ENCODE peak calls at places on chromosomes 16 and 17, in seven cellular contexts. One of them, this sample, is unnamed.

GRCh38 chr17:41799366-41799765 is 12.4 kb downstream of the P3H4 start:
- DNase-seq in HCT116: no peak
- DNase-seq in H1: no peak
- DNase-seq in GM12878: no peak
- DNase-seq in HepG2: no peak
- DNase-seq in K562: no peak
- DNase-seq in WTC11: no peak
- DNase-seq in this sample: no peak

GRCh38 chr16:11094075-11094593 is 149.8 kb downstream of the CLEC16A start:
- DNase-seq in HepG2: no peak
- DNase-seq in GM12878: peak; percentile 53
- DNase-seq in WTC11: no peak
- DNase-seq in K562: peak; percentile 80
- DNase-seq in H1: no peak
- DNase-seq in HCT116: peak; percentile 77
- DNase-seq in this sample: no peak

GRCh38 chr17:1839516-1839915 is 9.7 kb downstream of the RPA1 start:
- DNase-seq in K562: no peak
- DNase-seq in WTC11: no peak
- DNase-seq in H1: no peak
- DNase-seq in HCT116: no peak
- DNase-seq in HepG2: no peak
- DNase-seq in GM12878: no peak
- DNase-seq in this sample: no peak

GRCh38 chr16:89119161-89119621 is 25.5 kb downstream of the ACSF3 start:
- DNase-seq in HCT116: no peak
- DNase-seq in K562: no peak
- DNase-seq in GM12878: no peak
- DNase-seq in H1: no peak
- DNase-seq in WTC11: peak; percentile 6
- DNase-seq in HepG2: no peak
- DNase-seq in this sample: no peak

GRCh38 chr16:10598157-10598556 is 17.8 kb upstream of the EMP2 start:
- DNase-seq in H1: no peak
- DNase-seq in GM12878: no peak
- DNase-seq in HepG2: no peak
- DNase-seq in WTC11: no peak
- DNase-seq in HCT116: no peak
- DNase-seq in K562: no peak
- DNase-seq in this sample: no peak

GRCh38 chr17:51144266-51145022 is 8.9 kb upstream of the NME1 start:
- DNase-seq in HCT116: no peak
- DNase-seq in H1: no peak
- DNase-seq in WTC11: no peak
- DNase-seq in K562: no peak
- DNase-seq in GM12878: no peak
- DNase-seq in HepG2: no peak
- DNase-seq in this sample: no peak

GRCh38 chr16:85460983-85461813 is 151.9 kb upstream of the GSE1 start:
- DNase-seq in HepG2: peak; percentile 39
- DNase-seq in K562: peak; percentile 76
- DNase-seq in GM12878: no peak
- DNase-seq in HCT116: no peak
- DNase-seq in H1: no peak
- DNase-seq in WTC11: no peak
- DNase-seq in this sample: no peak

GRCh38 chr17:50488880-50489279 is 10.2 kb downstream of the RSAD1 start:
- DNase-seq in HCT116: no peak
- DNase-seq in GM12878: no peak
- DNase-seq in K562: no peak
- DNase-seq in WTC11: no peak
- DNase-seq in H1: no peak
- DNase-seq in HepG2: no peak
- DNase-seq in this sample: no peak

GRCh38 chr17:63698381-63698885 is 1.5 kb downstream of the LIMD2 start:
- DNase-seq in HepG2: no peak
- DNase-seq in H1: peak; percentile 57
- DNase-seq in GM12878: no peak
- DNase-seq in WTC11: no peak
- DNase-seq in HCT116: no peak
- DNase-seq in K562: no peak
- DNase-seq in this sample: no peak

GRCh38 chr16:4948903-4949766 is 9.0 kb upstream of the SEC14L5 start:
- DNase-seq in WTC11: no peak
- DNase-seq in K562: no peak
- DNase-seq in H1: no peak
- DNase-seq in GM12878: no peak
- DNase-seq in HepG2: no peak
- DNase-seq in HCT116: no peak
- DNase-seq in this sample: no peak

GRCh38 chr17:14299261-14300093 is 1.4 kb upstream of the HS3ST3B1 start:
- DNase-seq in HepG2: peak; percentile 65
- DNase-seq in H1: peak; percentile 79
- DNase-seq in WTC11: peak; percentile 68
- DNase-seq in HCT116: no peak
- DNase-seq in K562: peak; percentile 24
- DNase-seq in GM12878: no peak
- DNase-seq in this sample: peak; percentile 26

GRCh38 chr17:65455972-65456343 is 105.5 kb downstream of the AXIN2 start:
- DNase-seq in HepG2: peak; percentile 45
- DNase-seq in HCT116: no peak
- DNase-seq in H1: peak; percentile 48
- DNase-seq in WTC11: peak; percentile 30
- DNase-seq in GM12878: no peak
- DNase-seq in K562: no peak
- DNase-seq in this sample: no peak

GRCh38 chr17:2171725-2172446 is 117.0 kb downstream of the HIC1 start:
- DNase-seq in HCT116: no peak
- DNase-seq in H1: no peak
- DNase-seq in WTC11: no peak
- DNase-seq in K562: no peak
- DNase-seq in HepG2: peak; percentile 82
- DNase-seq in GM12878: no peak
- DNase-seq in this sample: no peak

GRCh38 chr16:2838928-2839327 is 8.8 kb downstream of the ZG16B start:
- DNase-seq in H1: peak; percentile 82
- DNase-seq in GM12878: no peak
- DNase-seq in HCT116: no peak
- DNase-seq in WTC11: peak; percentile 86
- DNase-seq in K562: peak; percentile 76
- DNase-seq in HepG2: peak; percentile 72
- DNase-seq in this sample: peak; percentile 75

GRCh38 chr16:4212934-4213296 is 29.0 kb downstream of the SRL start:
- DNase-seq in K562: no peak
- DNase-seq in HCT116: peak; percentile 13
- DNase-seq in GM12878: no peak
- DNase-seq in HepG2: peak; percentile 72
- DNase-seq in H1: no peak
- DNase-seq in WTC11: no peak
- DNase-seq in this sample: no peak

GRCh38 chr16:48955791-48956190 is 325.8 kb downstream of the CBLN1 start:
- DNase-seq in K562: no peak
- DNase-seq in HCT116: no peak
- DNase-seq in GM12878: no peak
- DNase-seq in HepG2: no peak
- DNase-seq in WTC11: no peak
- DNase-seq in H1: no peak
- DNase-seq in this sample: no peak

GRCh38 chr16:22623351-22623781 is 112.7 kb downstream of the NPIPB5 start:
- DNase-seq in HepG2: no peak
- DNase-seq in GM12878: no peak
- DNase-seq in H1: peak; percentile 29
- DNase-seq in WTC11: no peak
- DNase-seq in K562: no peak
- DNase-seq in HCT116: no peak
- DNase-seq in this sample: no peak

GRCh38 chr17:79029327-79030009 is 5.5 kb downstream of the C1QTNF1 start:
- DNase-seq in WTC11: no peak
- DNase-seq in GM12878: no peak
- DNase-seq in HepG2: no peak
- DNase-seq in K562: no peak
- DNase-seq in HCT116: no peak
- DNase-seq in H1: no peak
- DNase-seq in this sample: no peak

GRCh38 chr17:6471531-6472465 is 27.5 kb downstream of the PIMREG start:
- DNase-seq in K562: peak; percentile 32
- DNase-seq in H1: no peak
- DNase-seq in HCT116: no peak
- DNase-seq in HepG2: no peak
- DNase-seq in GM12878: no peak
- DNase-seq in WTC11: no peak
- DNase-seq in this sample: no peak

GRCh38 chr17:57288034-57288752 is 31.9 kb downstream of the MSI2 start:
- DNase-seq in K562: no peak
- DNase-seq in GM12878: no peak
- DNase-seq in H1: no peak
- DNase-seq in WTC11: no peak
- DNase-seq in HCT116: no peak
- DNase-seq in HepG2: no peak
- DNase-seq in this sample: no peak

GRCh38 chr17:44102845-44103622 is 20.4 kb downstream of the HDAC5 start:
- DNase-seq in HepG2: no peak
- DNase-seq in K562: no peak
- DNase-seq in GM12878: no peak
- DNase-seq in HCT116: no peak
- DNase-seq in WTC11: no peak
- DNase-seq in H1: no peak
- DNase-seq in this sample: no peak

GRCh38 chr16:84159006-84159405 is 13.9 kb downstream of the DNAAF1 start:
- DNase-seq in GM12878: no peak
- DNase-seq in K562: no peak
- DNase-seq in HepG2: no peak
- DNase-seq in HCT116: no peak
- DNase-seq in WTC11: no peak
- DNase-seq in H1: no peak
- DNase-seq in this sample: no peak

GRCh38 chr17:81399481-81400153 is 4.4 kb downstream of the BAHCC1 start:
- DNase-seq in K562: peak; percentile 70
- DNase-seq in H1: no peak
- DNase-seq in GM12878: no peak
- DNase-seq in HepG2: no peak
- DNase-seq in WTC11: peak; percentile 33
- DNase-seq in HCT116: no peak
- DNase-seq in this sample: no peak

GRCh38 chr17:57271821-57272220 is 15.5 kb downstream of the MSI2 start:
- DNase-seq in K562: no peak
- DNase-seq in HepG2: no peak
- DNase-seq in HCT116: no peak
- DNase-seq in GM12878: no peak
- DNase-seq in H1: no peak
- DNase-seq in WTC11: no peak
- DNase-seq in this sample: no peak

GRCh38 chr16:48081656-48082055 is 74.1 kb downstream of the ABCC12 start:
- DNase-seq in GM12878: no peak
- DNase-seq in HCT116: no peak
- DNase-seq in WTC11: no peak
- DNase-seq in HepG2: no peak
- DNase-seq in K562: no peak
- DNase-seq in H1: no peak
- DNase-seq in this sample: no peak

GRCh38 chr16:47779201-47780016 is 318.3 kb downstream of the PHKB start:
- DNase-seq in K562: peak; percentile 10
- DNase-seq in WTC11: no peak
- DNase-seq in HepG2: no peak
- DNase-seq in GM12878: peak; percentile 5
- DNase-seq in HCT116: no peak
- DNase-seq in H1: peak; percentile 44
- DNase-seq in this sample: no peak

GRCh38 chr17:45688353-45688752 is 95.8 kb upstream of the CRHR1 start:
- DNase-seq in K562: no peak
- DNase-seq in H1: no peak
- DNase-seq in GM12878: no peak
- DNase-seq in WTC11: no peak
- DNase-seq in HepG2: no peak
- DNase-seq in HCT116: no peak
- DNase-seq in this sample: no peak

GRCh38 chr17:67628580-67629013 is 89.1 kb upstream of the NOL11 start:
- DNase-seq in K562: no peak
- DNase-seq in WTC11: peak; percentile 56
- DNase-seq in HepG2: peak; percentile 70
- DNase-seq in H1: peak; percentile 62
- DNase-seq in HCT116: no peak
- DNase-seq in GM12878: no peak
- DNase-seq in this sample: no peak

GRCh38 chr16:29985271-29985811 is 10.1 kb downstream of the HIRIP3 start:
- DNase-seq in WTC11: no peak
- DNase-seq in HCT116: no peak
- DNase-seq in K562: no peak
- DNase-seq in GM12878: no peak
- DNase-seq in HepG2: no peak
- DNase-seq in H1: no peak
- DNase-seq in this sample: no peak

DNA sequence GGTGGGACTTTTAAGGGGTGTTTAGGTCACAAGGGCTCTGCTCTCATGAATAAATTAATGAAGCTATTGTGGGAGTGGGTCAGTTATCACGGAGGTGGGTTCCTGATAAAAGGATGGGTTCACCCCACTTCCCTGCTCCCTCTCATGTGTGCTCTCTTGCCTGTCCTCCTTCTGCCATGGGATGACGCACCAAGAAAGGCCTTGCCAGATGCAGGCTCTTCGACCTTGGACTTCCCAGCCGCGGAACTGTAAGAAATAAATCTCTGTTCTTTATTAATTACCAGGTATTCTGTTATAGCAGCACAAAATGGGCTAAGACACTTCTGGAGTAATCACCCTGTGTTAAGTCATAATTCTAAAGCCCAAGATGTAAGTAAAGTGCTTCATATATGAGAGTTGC is 141.5 kb downstream of the ASIC2 start:
- DNase-seq in K562: no peak
- DNase-seq in H1: no peak
- DNase-seq in WTC11: no peak
- DNase-seq in GM12878: no peak
- DNase-seq in HepG2: no peak
- DNase-seq in HCT116: no peak
- DNase-seq in this sample: no peak
- TF ChIP-seq SP1 in K562: no peak
- TF ChIP-seq SP1 in H1: no peak
- TF ChIP-seq SP1 in WTC11: no peak
- TF ChIP-seq SP1 in GM12878: no peak
- TF ChIP-seq SP1 in HepG2: no peak
- TF ChIP-seq SP1 in HCT116: no peak
- TF ChIP-seq SP1 in this sample: no peak

GRCh38 chr16:75555213-75555706 is 792 bp downstream of the TMEM231 start:
- DNase-seq in K562: peak; percentile 89
- DNase-seq in HCT116: peak; percentile 86
- DNase-seq in H1: peak; percentile 89
- DNase-seq in WTC11: peak; percentile 92
- DNase-seq in GM12878: no peak
- DNase-seq in HepG2: peak; percentile 89
- DNase-seq in this sample: peak; percentile 87
- TF ChIP-seq SP1 in K562: no peak
- TF ChIP-seq SP1 in HCT116: peak; percentile 41
- TF ChIP-seq SP1 in H1: peak; percentile 46
- TF ChIP-seq SP1 in WTC11: no peak
- TF ChIP-seq SP1 in GM12878: no peak
- TF ChIP-seq SP1 in HepG2: peak; percentile 35
- TF ChIP-seq SP1 in this sample: no peak

GRCh38 chr16:21028728-21029127 is 121.9 kb downstream of the DNAH3 start:
- DNase-seq in HepG2: no peak
- DNase-seq in K562: no peak
- DNase-seq in H1: no peak
- DNase-seq in GM12878: no peak
- DNase-seq in WTC11: no peak
- DNase-seq in HCT116: no peak
- DNase-seq in this sample: no peak
- TF ChIP-seq SP1 in HepG2: no peak
- TF ChIP-seq SP1 in K562: no peak
- TF ChIP-seq SP1 in H1: no peak
- TF ChIP-seq SP1 in GM12878: no peak
- TF ChIP-seq SP1 in WTC11: no peak
- TF ChIP-seq SP1 in HCT116: no peak
- TF ChIP-seq SP1 in this sample: no peak

GRCh38 chr17:48510761-48511604 is 19.8 kb downstream of the HOXB1 start:
- DNase-seq in HCT116: no peak
- DNase-seq in H1: no peak
- DNase-seq in WTC11: no peak
- DNase-seq in HepG2: no peak
- DNase-seq in GM12878: peak; percentile 73
- DNase-seq in K562: no peak
- DNase-seq in this sample: no peak
- TF ChIP-seq SP1 in HCT116: no peak
- TF ChIP-seq SP1 in H1: no peak
- TF ChIP-seq SP1 in WTC11: no peak
- TF ChIP-seq SP1 in HepG2: no peak
- TF ChIP-seq SP1 in GM12878: peak; percentile 28
- TF ChIP-seq SP1 in K562: no peak
- TF ChIP-seq SP1 in this sample: no peak